ENCODE peak calls at places on chromosomes 5 and 9, in four cellular contexts. One of them, this sample, is unnamed.

GRCh38 chr9:132404228-132404881 is 2.3 kb downstream of the TTF1 start:
- DNase-seq in endothelial cell of umbilical vein: peak
- DNase-seq in fibroblast of lung: no peak
- DNase-seq in neural progenitor cell: no peak
- DNase-seq in this sample: no peak

GRCh38 chr9:129145841-129146292 is 32.2 kb downstream of the IER5L start:
- DNase-seq in endothelial cell of umbilical vein: peak
- DNase-seq in fibroblast of lung: peak
- DNase-seq in neural progenitor cell: peak
- DNase-seq in this sample: peak

GRCh38 chr5:43389679-43390329 is 22.4 kb downstream of the CCL28 start:
- DNase-seq in endothelial cell of umbilical vein: peak
- DNase-seq in fibroblast of lung: peak
- DNase-seq in neural progenitor cell: peak
- DNase-seq in this sample: peak

GRCh38 chr5:81429363-81429762 is 35.4 kb upstream of the ACOT12 start:
- DNase-seq in endothelial cell of umbilical vein: no peak
- DNase-seq in fibroblast of lung: no peak
- DNase-seq in neural progenitor cell: no peak
- DNase-seq in this sample: no peak

GRCh38 chr5:110477923-110478322 is 248.5 kb downstream of the TMEM232 start:
- DNase-seq in endothelial cell of umbilical vein: no peak
- DNase-seq in fibroblast of lung: no peak
- DNase-seq in neural progenitor cell: no peak
- DNase-seq in this sample: no peak

GRCh38 chr5:181058321-181058720 is 18.3 kb downstream of the BTNL9 start:
- DNase-seq in endothelial cell of umbilical vein: no peak
- DNase-seq in fibroblast of lung: no peak
- DNase-seq in neural progenitor cell: no peak
- DNase-seq in this sample: no peak

GRCh38 chr9:16030513-16031185 is 477.8 kb downstream of the CCDC171 start:
- DNase-seq in endothelial cell of umbilical vein: peak
- DNase-seq in fibroblast of lung: peak
- DNase-seq in neural progenitor cell: no peak
- DNase-seq in this sample: no peak

GRCh38 chr9:77440057-77440456 is 208.1 kb downstream of the GNA14 start:
- DNase-seq in endothelial cell of umbilical vein: no peak
- DNase-seq in fibroblast of lung: peak
- DNase-seq in neural progenitor cell: peak
- DNase-seq in this sample: no peak

GRCh38 chr5:66742083-66742895 is 146.1 kb downstream of the MAST4 start:
- DNase-seq in endothelial cell of umbilical vein: no peak
- DNase-seq in fibroblast of lung: peak
- DNase-seq in neural progenitor cell: peak
- DNase-seq in this sample: no peak
- TF ChIP-seq CTCF in endothelial cell of umbilical vein: peak
- TF ChIP-seq CTCF in fibroblast of lung: no peak
- TF ChIP-seq CTCF in neural progenitor cell: peak
- TF ChIP-seq CTCF in this sample: no peak

DNA sequence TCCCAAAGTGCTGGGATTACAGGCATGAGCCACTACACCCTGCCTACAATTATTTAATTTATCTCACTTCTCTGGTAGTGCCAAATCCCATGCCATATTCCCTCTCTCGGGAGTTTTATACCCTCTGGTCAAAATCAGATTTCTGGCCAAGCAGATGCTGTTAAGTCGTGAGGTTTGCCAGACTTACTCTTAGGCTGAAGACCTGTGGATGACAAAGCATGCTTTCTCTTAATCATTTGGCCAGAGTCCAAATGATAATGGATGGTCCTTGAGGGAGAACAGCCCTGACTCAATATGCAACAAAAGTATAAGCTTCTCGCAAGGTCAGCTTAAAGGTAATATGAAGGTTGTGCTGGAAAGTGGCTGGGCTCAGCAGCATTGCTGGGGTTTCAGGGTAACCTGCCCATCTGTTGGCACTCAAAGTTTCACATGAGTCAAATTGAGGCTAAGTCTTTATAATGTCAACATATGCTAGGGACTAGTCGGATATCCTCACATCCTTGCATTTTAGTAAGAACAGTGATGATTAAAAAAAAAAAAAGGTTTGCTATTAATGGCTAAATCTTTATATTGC is 280.1 kb downstream of the KIF4B start:
- DNase-seq in endothelial cell of umbilical vein: no peak
- DNase-seq in fibroblast of lung: no peak
- DNase-seq in neural progenitor cell: no peak
- DNase-seq in this sample: no peak
- H3K27ac ChIP-seq in endothelial cell of umbilical vein: no peak
- H3K27ac ChIP-seq in fibroblast of lung: no peak
- H3K27ac ChIP-seq in neural progenitor cell: no peak
- H3K27ac ChIP-seq in this sample: no peak

GRCh38 chr9:136742640-136743391 is at the start of gene LCN10:
- DNase-seq in endothelial cell of umbilical vein: no peak
- DNase-seq in fibroblast of lung: no peak
- DNase-seq in neural progenitor cell: peak
- DNase-seq in this sample: no peak
- TF ChIP-seq CTCF in endothelial cell of umbilical vein: peak
- TF ChIP-seq CTCF in fibroblast of lung: peak
- TF ChIP-seq CTCF in neural progenitor cell: peak
- TF ChIP-seq CTCF in this sample: no peak

GRCh38 chr5:124651663-124652513 is 94.6 kb downstream of the ZNF608 start:
- DNase-seq in endothelial cell of umbilical vein: peak
- DNase-seq in fibroblast of lung: peak
- DNase-seq in neural progenitor cell: peak
- DNase-seq in this sample: peak
- H3K27ac ChIP-seq in endothelial cell of umbilical vein: peak
- H3K27ac ChIP-seq in fibroblast of lung: peak
- H3K27ac ChIP-seq in neural progenitor cell: peak
- H3K27ac ChIP-seq in this sample: peak

GRCh38 chr5:101346906-101347305 is 443.8 kb upstream of the ST8SIA4 start:
- DNase-seq in endothelial cell of umbilical vein: no peak
- DNase-seq in fibroblast of lung: no peak
- DNase-seq in neural progenitor cell: no peak
- DNase-seq in this sample: no peak
- TF ChIP-seq CTCF in endothelial cell of umbilical vein: no peak
- TF ChIP-seq CTCF in fibroblast of lung: no peak
- TF ChIP-seq CTCF in neural progenitor cell: no peak
- TF ChIP-seq CTCF in this sample: no peak

DNA sequence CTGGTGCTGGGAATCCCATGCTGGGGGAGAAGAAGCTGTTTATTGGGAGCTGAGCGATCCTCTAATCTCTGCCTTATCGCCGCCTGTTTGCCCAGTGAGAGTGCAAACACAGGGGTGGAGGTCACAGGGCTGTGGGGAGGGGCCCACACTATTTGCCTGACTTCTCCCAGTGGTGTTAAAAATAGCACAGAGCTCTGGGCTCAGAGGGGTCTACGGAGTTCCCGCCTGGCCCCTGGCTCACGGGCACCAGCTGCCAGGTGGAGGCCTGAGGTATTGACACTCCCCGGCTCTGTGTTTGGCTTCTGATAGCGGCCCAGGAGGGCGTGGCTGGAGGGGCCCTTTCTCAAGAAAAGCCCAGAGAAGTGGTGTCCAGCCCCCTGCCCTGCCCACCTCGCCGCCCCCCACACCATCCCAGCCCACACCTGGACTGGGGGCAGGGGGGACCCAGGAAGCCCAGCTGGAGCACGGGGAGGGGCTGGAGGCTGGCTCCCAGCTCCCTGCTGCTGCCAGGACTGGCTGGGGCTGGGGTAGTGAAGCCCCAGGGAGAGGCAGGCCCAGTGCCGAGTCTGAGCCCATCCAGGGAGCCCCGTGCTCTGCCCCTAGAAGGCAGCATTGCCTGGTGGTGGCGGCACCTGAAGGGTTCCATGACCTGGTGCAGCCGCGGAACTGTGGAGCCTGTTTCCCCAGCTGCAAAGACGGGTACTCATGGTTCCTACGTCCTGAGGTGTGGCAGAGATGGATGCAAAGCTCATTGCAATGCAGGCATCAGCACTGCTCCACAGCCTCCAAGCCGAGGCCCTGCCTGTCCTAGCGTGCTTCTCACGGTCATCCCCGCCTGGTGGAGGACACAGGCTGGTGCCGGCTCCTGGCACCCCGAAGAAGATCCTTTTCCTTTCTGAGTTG is 35.7 kb upstream of the EGFL7 start:
- DNase-seq in endothelial cell of umbilical vein: no peak
- DNase-seq in fibroblast of lung: no peak
- DNase-seq in neural progenitor cell: peak
- DNase-seq in this sample: no peak
- H3K27ac ChIP-seq in endothelial cell of umbilical vein: no peak
- H3K27ac ChIP-seq in fibroblast of lung: no peak
- H3K27ac ChIP-seq in neural progenitor cell: no peak
- H3K27ac ChIP-seq in this sample: no peak

GRCh38 chr9:19470981-19471650 is 62.3 kb downstream of the ACER2 start:
- DNase-seq in endothelial cell of umbilical vein: no peak
- DNase-seq in fibroblast of lung: peak
- DNase-seq in neural progenitor cell: no peak
- DNase-seq in this sample: no peak

GRCh38 chr9:19470567-19470966 is 61.8 kb downstream of the ACER2 start:
- DNase-seq in endothelial cell of umbilical vein: no peak
- DNase-seq in fibroblast of lung: no peak
- DNase-seq in neural progenitor cell: no peak
- DNase-seq in this sample: no peak

GRCh38 chr9:19473605-19474004 is 64.8 kb downstream of the ACER2 start:
- DNase-seq in endothelial cell of umbilical vein: no peak
- DNase-seq in fibroblast of lung: no peak
- DNase-seq in neural progenitor cell: no peak
- DNase-seq in this sample: no peak

GRCh38 chr9:19466268-19466639 is 57.4 kb downstream of the ACER2 start:
- DNase-seq in endothelial cell of umbilical vein: no peak
- DNase-seq in fibroblast of lung: no peak
- DNase-seq in neural progenitor cell: no peak
- DNase-seq in this sample: no peak

DNA sequence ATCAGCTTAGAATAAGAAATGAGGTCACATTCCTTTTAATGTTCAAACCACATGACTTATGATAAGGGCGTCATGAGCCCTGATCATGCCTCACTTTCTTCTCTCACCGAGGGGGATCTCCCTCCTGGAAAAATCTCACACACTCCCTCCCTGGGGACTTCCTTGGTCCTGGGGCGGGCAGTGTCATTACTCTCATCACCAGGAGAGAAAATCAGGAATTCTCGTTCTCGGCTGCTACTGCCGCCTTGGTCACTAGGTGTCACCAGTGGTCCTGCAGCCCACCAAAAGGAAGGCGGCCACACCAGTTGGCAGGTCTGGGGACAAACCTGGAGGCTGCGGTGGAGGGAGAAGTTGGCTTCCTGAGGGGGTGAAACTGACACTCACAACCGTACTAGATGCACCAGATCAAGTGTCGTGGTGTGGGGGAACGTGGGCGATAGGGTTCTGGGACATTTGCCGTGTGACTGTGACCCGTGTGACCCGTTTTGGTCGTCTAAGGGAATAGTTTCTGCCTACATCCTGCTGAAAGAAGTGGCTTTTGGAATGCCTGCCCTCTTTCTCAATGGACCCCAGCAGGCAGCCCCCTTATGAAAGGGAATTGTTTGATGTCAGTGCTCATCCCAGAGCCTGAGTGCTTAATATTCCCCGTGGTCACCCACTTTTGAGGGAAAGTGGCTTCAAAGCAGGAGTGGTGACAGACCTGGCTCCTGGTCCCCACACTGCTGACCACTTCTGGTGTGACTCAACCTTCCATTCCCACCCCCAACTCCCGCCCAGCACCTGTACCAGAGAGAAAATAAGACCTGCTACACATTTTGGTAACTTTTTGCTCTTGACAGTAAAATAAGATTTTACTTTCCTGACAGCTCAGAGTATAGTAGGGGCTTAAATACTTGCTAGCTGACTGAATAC is 63.2 kb downstream of the ACER2 start:
- DNase-seq in endothelial cell of umbilical vein: peak
- DNase-seq in fibroblast of lung: peak
- DNase-seq in neural progenitor cell: peak
- DNase-seq in this sample: peak
- TF ChIP-seq CTCF in endothelial cell of umbilical vein: peak
- TF ChIP-seq CTCF in fibroblast of lung: peak
- TF ChIP-seq CTCF in neural progenitor cell: peak
- TF ChIP-seq CTCF in this sample: peak

DNA sequence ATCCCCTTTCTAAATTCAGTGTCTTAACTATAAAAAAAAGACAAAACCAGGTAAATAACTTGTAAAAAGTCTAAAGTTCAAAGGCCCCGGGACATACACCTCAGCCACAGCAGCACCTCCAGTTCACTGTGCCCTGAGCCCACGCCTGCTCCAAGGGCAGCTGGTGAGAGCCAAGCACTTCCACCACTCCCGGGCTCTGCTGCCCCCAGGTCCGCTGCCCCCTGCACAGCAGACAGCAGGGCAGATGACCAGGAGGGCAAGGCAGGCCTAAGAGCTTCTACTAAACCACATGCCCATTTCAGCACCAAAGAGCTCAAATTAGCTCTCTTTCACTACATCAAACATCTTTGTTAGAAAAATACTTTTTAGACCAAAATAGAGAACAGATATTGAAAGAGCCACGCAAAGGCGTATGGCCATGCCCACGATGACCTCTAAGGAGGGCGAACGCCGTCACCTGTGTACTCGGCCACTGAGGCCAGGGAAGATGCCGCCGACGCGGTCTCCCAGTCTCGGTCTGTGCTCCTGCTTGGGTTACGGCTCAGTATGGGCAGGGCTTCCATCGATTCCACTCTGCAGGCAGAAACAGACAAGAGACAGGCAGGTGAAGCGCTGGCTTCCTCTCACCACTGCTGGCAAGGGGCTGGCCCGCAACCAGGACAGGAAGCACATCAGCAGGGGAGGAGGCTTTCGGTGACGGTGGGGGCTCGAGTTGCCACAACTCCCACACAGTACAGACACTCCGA is 91.7 kb downstream of the CAMSAP1 start:
- DNase-seq in endothelial cell of umbilical vein: no peak
- DNase-seq in fibroblast of lung: no peak
- DNase-seq in neural progenitor cell: no peak
- DNase-seq in this sample: no peak
- H3K27ac ChIP-seq in endothelial cell of umbilical vein: no peak
- H3K27ac ChIP-seq in fibroblast of lung: no peak
- H3K27ac ChIP-seq in neural progenitor cell: no peak
- H3K27ac ChIP-seq in this sample: no peak

DNA sequence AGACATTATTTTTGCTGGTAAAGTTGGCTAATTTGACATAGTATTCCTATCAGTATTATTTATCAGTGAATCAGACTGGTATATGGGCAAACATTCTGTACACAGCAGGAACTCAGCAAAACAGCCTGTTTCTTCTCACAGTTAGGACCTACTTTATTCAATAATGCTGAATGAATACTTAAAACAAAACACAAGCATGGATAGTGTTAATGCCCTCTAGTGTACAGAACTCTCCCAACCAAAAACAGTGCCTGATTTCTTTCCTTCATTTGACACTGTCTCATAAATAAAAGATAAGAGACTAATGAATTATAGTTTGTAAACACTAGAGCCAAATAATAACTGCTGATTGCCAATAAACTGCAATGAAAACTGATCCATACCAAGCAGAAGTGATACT is 1113.3 kb downstream of the PTPRD start:
- DNase-seq in endothelial cell of umbilical vein: no peak
- DNase-seq in fibroblast of lung: no peak
- DNase-seq in neural progenitor cell: no peak
- DNase-seq in this sample: no peak
- TF ChIP-seq CTCF in endothelial cell of umbilical vein: no peak
- TF ChIP-seq CTCF in fibroblast of lung: no peak
- TF ChIP-seq CTCF in neural progenitor cell: peak
- TF ChIP-seq CTCF in this sample: no peak